ENCODE peak calls at places on chromosome X, in four cellular contexts. One of them, this sample, is unnamed.

GRCh38 chrX:118420462-118420861 is 74.6 kb downstream of the WDR44 start:
- DNase-seq in aorta: no peak
- DNase-seq in left lung: no peak
- DNase-seq in skeletal muscle cell: peak
- DNase-seq in this sample: peak

GRCh38 chrX:82813671-82814078 is 694.4 kb upstream of the POU3F4 start:
- DNase-seq in left lung: no peak
- DNase-seq in skeletal muscle cell: peak
- DNase-seq in aorta: no peak
- DNase-seq in this sample: peak

GRCh38 chrX:29641461-29641860 is 573.9 kb upstream of the MAGEB2 start:
- DNase-seq in skeletal muscle cell: no peak
- DNase-seq in left lung: no peak
- DNase-seq in aorta: no peak
- DNase-seq in this sample: no peak

GRCh38 chrX:53223955-53224859 is 800 bp downstream of the KDM5C start:
- DNase-seq in aorta: peak
- DNase-seq in left lung: peak
- DNase-seq in skeletal muscle cell: peak
- DNase-seq in this sample: peak

GRCh38 chrX:109760241-109760921 is 27.3 kb upstream of the ACSL4 start:
- DNase-seq in left lung: no peak
- DNase-seq in skeletal muscle cell: peak
- DNase-seq in aorta: no peak
- DNase-seq in this sample: no peak

GRCh38 chrX:95885074-95885473 is 799.6 kb upstream of the DIAPH2 start:
- DNase-seq in skeletal muscle cell: peak
- DNase-seq in aorta: no peak
- DNase-seq in left lung: no peak
- DNase-seq in this sample: peak

GRCh38 chrX:44344687-44345086 is 1.2 kb upstream of the EFHC2 start:
- DNase-seq in aorta: no peak
- DNase-seq in left lung: no peak
- DNase-seq in skeletal muscle cell: no peak
- DNase-seq in this sample: no peak

GRCh38 chrX:12971282-12972003 is 3.5 kb upstream of the TMSB4X start:
- DNase-seq in skeletal muscle cell: no peak
- DNase-seq in aorta: no peak
- DNase-seq in left lung: no peak
- DNase-seq in this sample: no peak

GRCh38 chrX:103276581-103277002 is at the start of gene TCEAL5:
- DNase-seq in skeletal muscle cell: no peak
- DNase-seq in left lung: peak
- DNase-seq in aorta: no peak
- DNase-seq in this sample: no peak
- H3K4me3 ChIP-seq in skeletal muscle cell: no peak
- H3K4me3 ChIP-seq in left lung: no peak
- H3K4me3 ChIP-seq in aorta: peak
- H3K4me3 ChIP-seq in this sample: no peak

DNA sequence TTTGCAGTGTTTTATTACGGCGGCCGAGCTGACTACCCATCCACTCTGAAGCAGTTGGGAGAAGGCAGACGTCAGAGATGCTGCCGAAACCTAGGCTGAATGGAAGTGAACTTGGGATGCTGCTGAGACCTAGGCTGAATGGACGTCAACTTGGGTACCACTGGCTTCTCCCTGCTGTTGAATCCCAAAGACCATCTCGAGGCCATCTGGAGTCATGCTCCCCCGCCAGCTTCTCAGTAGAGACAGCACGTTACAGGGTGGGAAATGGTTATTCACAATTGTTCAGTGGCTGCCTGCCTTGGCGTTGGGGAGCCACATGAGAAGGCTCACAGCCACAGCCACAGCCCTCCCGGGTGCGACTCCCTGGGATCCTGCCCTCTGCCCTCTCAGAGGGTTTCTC is 40.9 kb downstream of the P2RY8 start:
- DNase-seq in aorta: no peak
- DNase-seq in skeletal muscle cell: no peak
- DNase-seq in left lung: no peak
- DNase-seq in this sample: no peak
- H3K4me3 ChIP-seq in aorta: no peak
- H3K4me3 ChIP-seq in skeletal muscle cell: no peak
- H3K4me3 ChIP-seq in left lung: no peak
- H3K4me3 ChIP-seq in this sample: no peak

GRCh38 chrX:115697806-115698205 is 136.8 kb downstream of the PLS3 start:
- DNase-seq in skeletal muscle cell: no peak
- DNase-seq in aorta: no peak
- DNase-seq in left lung: no peak
- DNase-seq in this sample: no peak

GRCh38 chrX:115694028-115694427 is 133.1 kb downstream of the PLS3 start:
- DNase-seq in skeletal muscle cell: no peak
- DNase-seq in left lung: no peak
- DNase-seq in aorta: no peak
- DNase-seq in this sample: no peak

GRCh38 chrX:115696939-115697338 is 136.0 kb downstream of the PLS3 start:
- DNase-seq in aorta: no peak
- DNase-seq in left lung: no peak
- DNase-seq in skeletal muscle cell: no peak
- DNase-seq in this sample: no peak

GRCh38 chrX:115693476-115693875 is 132.5 kb downstream of the PLS3 start:
- DNase-seq in left lung: no peak
- DNase-seq in aorta: peak
- DNase-seq in skeletal muscle cell: no peak
- DNase-seq in this sample: no peak

DNA sequence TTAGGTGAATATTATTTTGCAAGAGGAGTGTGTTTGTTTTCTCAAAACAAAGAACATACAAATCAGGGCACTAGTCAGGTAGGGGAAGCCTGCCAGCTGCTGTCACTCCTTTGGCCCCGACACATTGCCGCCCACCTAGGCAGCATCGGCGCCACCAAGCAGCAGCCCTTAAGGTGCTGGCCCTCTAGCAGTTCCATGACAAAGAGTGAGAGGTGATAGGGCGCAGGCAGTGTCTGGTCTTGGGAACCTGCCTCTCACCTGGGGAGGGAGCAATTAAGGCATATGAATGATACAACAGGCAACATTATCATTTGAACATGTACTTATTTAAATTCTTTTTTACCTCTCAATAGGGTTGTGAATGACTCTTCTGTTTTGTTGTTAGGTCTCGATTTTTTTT is 135.1 kb downstream of the PLS3 start:
- DNase-seq in left lung: no peak
- DNase-seq in aorta: peak
- DNase-seq in skeletal muscle cell: no peak
- DNase-seq in this sample: no peak
- H3K4me3 ChIP-seq in left lung: no peak
- H3K4me3 ChIP-seq in aorta: no peak
- H3K4me3 ChIP-seq in skeletal muscle cell: no peak
- H3K4me3 ChIP-seq in this sample: no peak

GRCh38 chrX:136227948-136228584 is 23.1 kb downstream of the MAP7D3 start:
- DNase-seq in aorta: no peak
- DNase-seq in left lung: no peak
- DNase-seq in skeletal muscle cell: no peak
- DNase-seq in this sample: no peak
- H3K4me3 ChIP-seq in aorta: no peak
- H3K4me3 ChIP-seq in left lung: no peak
- H3K4me3 ChIP-seq in skeletal muscle cell: no peak
- H3K4me3 ChIP-seq in this sample: no peak

GRCh38 chrX:46587753-46588171 is 14.2 kb downstream of the CHST7 start:
- DNase-seq in aorta: no peak
- DNase-seq in skeletal muscle cell: no peak
- DNase-seq in left lung: no peak
- DNase-seq in this sample: no peak
- H3K4me3 ChIP-seq in aorta: no peak
- H3K4me3 ChIP-seq in skeletal muscle cell: no peak
- H3K4me3 ChIP-seq in left lung: no peak
- H3K4me3 ChIP-seq in this sample: no peak

GRCh38 chrX:65671286-65671685 is 3.8 kb downstream of the MSN start:
- DNase-seq in left lung: no peak
- DNase-seq in aorta: no peak
- DNase-seq in skeletal muscle cell: no peak
- DNase-seq in this sample: no peak
- H3K4me3 ChIP-seq in left lung: peak
- H3K4me3 ChIP-seq in aorta: peak
- H3K4me3 ChIP-seq in skeletal muscle cell: no peak
- H3K4me3 ChIP-seq in this sample: peak

DNA sequence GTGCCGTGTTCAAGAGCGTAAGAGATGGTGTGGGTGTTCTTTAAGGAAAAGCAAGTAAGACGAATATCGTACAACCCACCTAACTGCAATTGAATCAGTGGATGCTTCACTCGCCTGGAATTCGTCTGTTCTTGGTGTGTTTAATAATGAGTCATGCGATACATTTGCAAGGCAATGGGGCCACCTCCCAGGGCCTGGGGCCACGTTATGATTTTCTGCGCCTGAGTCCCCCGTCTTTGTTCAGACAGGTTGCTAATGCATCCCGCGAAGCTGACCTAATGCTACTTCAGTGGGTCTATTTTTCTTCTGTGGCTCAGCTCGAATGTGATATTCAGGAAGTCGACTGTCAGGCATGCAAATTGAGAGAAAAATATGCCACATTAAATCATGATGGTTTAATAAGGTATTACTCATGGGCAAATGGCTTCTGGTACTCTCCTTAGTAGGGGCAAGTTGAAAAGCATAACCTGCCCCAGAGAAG is 14.3 kb upstream of the MID1 start:
- DNase-seq in aorta: no peak
- DNase-seq in left lung: no peak
- DNase-seq in skeletal muscle cell: peak
- DNase-seq in this sample: peak
- H3K4me3 ChIP-seq in aorta: no peak
- H3K4me3 ChIP-seq in left lung: no peak
- H3K4me3 ChIP-seq in skeletal muscle cell: no peak
- H3K4me3 ChIP-seq in this sample: no peak

This sample was measured in epithelial cell of proximal tubule.